ENCODE peak calls at places on chromosomes 4 and X, in six cellular contexts. One of them, this sample, is unnamed.
A peak's percentile ranks its signal among the peaks of the same experiment; 100 is the strongest.

GRCh38 chr4:45147866-45148265 is 421.5 kb upstream of the GNPDA2 start:
- DNase-seq in PC-3: peak; percentile 51
- DNase-seq in HCT116: no peak
- DNase-seq in hepatocyte: no peak
- DNase-seq in neural progenitor cell: no peak
- DNase-seq in MM.1S: no peak
- DNase-seq in this sample: peak; percentile 13

GRCh38 chrX:40933132-40934078 is 151.8 kb upstream of the USP9X start:
- DNase-seq in PC-3: peak; percentile 27
- DNase-seq in HCT116: no peak
- DNase-seq in hepatocyte: peak; percentile 44
- DNase-seq in neural progenitor cell: peak; percentile 3
- DNase-seq in MM.1S: no peak
- DNase-seq in this sample: peak; percentile 61

GRCh38 chr4:157040380-157040779 is 35.6 kb upstream of the GLRB start:
- DNase-seq in PC-3: no peak
- DNase-seq in HCT116: no peak
- DNase-seq in hepatocyte: no peak
- DNase-seq in neural progenitor cell: no peak
- DNase-seq in MM.1S: no peak
- DNase-seq in this sample: no peak

GRCh38 chr4:56671373-56671772 is 9.7 kb downstream of the HOPX start:
- DNase-seq in PC-3: no peak
- DNase-seq in HCT116: no peak
- DNase-seq in hepatocyte: no peak
- DNase-seq in neural progenitor cell: no peak
- DNase-seq in MM.1S: no peak
- DNase-seq in this sample: no peak

GRCh38 chr4:84666444-84666843 is 83.5 kb downstream of the CDS1 start:
- DNase-seq in PC-3: no peak
- DNase-seq in HCT116: no peak
- DNase-seq in hepatocyte: no peak
- DNase-seq in neural progenitor cell: no peak
- DNase-seq in MM.1S: no peak
- DNase-seq in this sample: no peak

GRCh38 chrX:25858273-25858880 is 279.8 kb upstream of the MAGEB18 start:
- DNase-seq in PC-3: no peak
- DNase-seq in HCT116: no peak
- DNase-seq in hepatocyte: no peak
- DNase-seq in neural progenitor cell: no peak
- DNase-seq in MM.1S: no peak
- DNase-seq in this sample: no peak

GRCh38 chr4:48300004-48300403 is 30.4 kb upstream of the TEC start:
- DNase-seq in PC-3: peak; percentile 22
- DNase-seq in HCT116: no peak
- DNase-seq in hepatocyte: no peak
- DNase-seq in neural progenitor cell: no peak
- DNase-seq in MM.1S: no peak
- DNase-seq in this sample: peak; percentile 54

GRCh38 chr4:118398226-118399090 is 45.7 kb upstream of the PRSS12 start:
- DNase-seq in PC-3: no peak
- DNase-seq in HCT116: no peak
- DNase-seq in hepatocyte: no peak
- DNase-seq in neural progenitor cell: no peak
- DNase-seq in MM.1S: peak; percentile 56
- DNase-seq in this sample: no peak

GRCh38 chr4:39893693-39894072 is 84.0 kb downstream of the PDS5A start:
- DNase-seq in PC-3: no peak
- DNase-seq in HCT116: no peak
- DNase-seq in hepatocyte: no peak
- DNase-seq in neural progenitor cell: no peak
- DNase-seq in MM.1S: no peak
- DNase-seq in this sample: no peak

GRCh38 chr4:150960818-150961217 is 54.3 kb downstream of the LRBA start:
- DNase-seq in PC-3: peak; percentile 55
- DNase-seq in HCT116: no peak
- DNase-seq in hepatocyte: peak; percentile 23
- DNase-seq in neural progenitor cell: peak; percentile 16
- DNase-seq in MM.1S: peak; percentile 33
- DNase-seq in this sample: peak; percentile 59

GRCh38 chr4:183422962-183423653 is 21.3 kb upstream of the CDKN2AIP start:
- DNase-seq in PC-3: peak; percentile 72
- DNase-seq in HCT116: no peak
- DNase-seq in hepatocyte: no peak
- DNase-seq in neural progenitor cell: no peak
- DNase-seq in MM.1S: no peak
- DNase-seq in this sample: peak; percentile 64

GRCh38 chrX:39855748-39856129 is 242.0 kb downstream of the BCOR start:
- DNase-seq in PC-3: peak; percentile 77
- DNase-seq in HCT116: peak; percentile 19
- DNase-seq in hepatocyte: peak; percentile 63
- DNase-seq in neural progenitor cell: no peak
- DNase-seq in MM.1S: peak; percentile 94
- DNase-seq in this sample: peak; percentile 62

GRCh38 chr4:7207791-7208231 is 15.5 kb downstream of the SORCS2 start:
- DNase-seq in PC-3: no peak
- DNase-seq in HCT116: no peak
- DNase-seq in hepatocyte: no peak
- DNase-seq in neural progenitor cell: no peak
- DNase-seq in MM.1S: no peak
- DNase-seq in this sample: peak; percentile 56

GRCh38 chr4:60562353-60562752 is 637.8 kb upstream of the ADGRL3 start:
- DNase-seq in PC-3: no peak
- DNase-seq in HCT116: no peak
- DNase-seq in hepatocyte: no peak
- DNase-seq in neural progenitor cell: peak; percentile 16
- DNase-seq in MM.1S: no peak
- DNase-seq in this sample: no peak

GRCh38 chrX:100408643-100409315 is 1.3 kb downstream of the PCDH19 start:
- DNase-seq in PC-3: no peak
- DNase-seq in HCT116: no peak
- DNase-seq in hepatocyte: peak; percentile 15
- DNase-seq in neural progenitor cell: peak; percentile 55
- DNase-seq in MM.1S: no peak
- DNase-seq in this sample: no peak

GRCh38 chrX:100407784-100408642 is 2.1 kb downstream of the PCDH19 start:
- DNase-seq in PC-3: no peak
- DNase-seq in HCT116: no peak
- DNase-seq in hepatocyte: no peak
- DNase-seq in neural progenitor cell: peak; percentile 21
- DNase-seq in MM.1S: no peak
- DNase-seq in this sample: no peak

GRCh38 chrX:100404851-100405250 is 5.2 kb downstream of the PCDH19 start:
- DNase-seq in PC-3: no peak
- DNase-seq in HCT116: no peak
- DNase-seq in hepatocyte: no peak
- DNase-seq in neural progenitor cell: no peak
- DNase-seq in MM.1S: no peak
- DNase-seq in this sample: no peak

GRCh38 chrX:100409316-100410082 is 574 bp downstream of the PCDH19 start:
- DNase-seq in PC-3: no peak
- DNase-seq in HCT116: no peak
- DNase-seq in hepatocyte: no peak
- DNase-seq in neural progenitor cell: peak; percentile 52
- DNase-seq in MM.1S: no peak
- DNase-seq in this sample: no peak

DNA sequence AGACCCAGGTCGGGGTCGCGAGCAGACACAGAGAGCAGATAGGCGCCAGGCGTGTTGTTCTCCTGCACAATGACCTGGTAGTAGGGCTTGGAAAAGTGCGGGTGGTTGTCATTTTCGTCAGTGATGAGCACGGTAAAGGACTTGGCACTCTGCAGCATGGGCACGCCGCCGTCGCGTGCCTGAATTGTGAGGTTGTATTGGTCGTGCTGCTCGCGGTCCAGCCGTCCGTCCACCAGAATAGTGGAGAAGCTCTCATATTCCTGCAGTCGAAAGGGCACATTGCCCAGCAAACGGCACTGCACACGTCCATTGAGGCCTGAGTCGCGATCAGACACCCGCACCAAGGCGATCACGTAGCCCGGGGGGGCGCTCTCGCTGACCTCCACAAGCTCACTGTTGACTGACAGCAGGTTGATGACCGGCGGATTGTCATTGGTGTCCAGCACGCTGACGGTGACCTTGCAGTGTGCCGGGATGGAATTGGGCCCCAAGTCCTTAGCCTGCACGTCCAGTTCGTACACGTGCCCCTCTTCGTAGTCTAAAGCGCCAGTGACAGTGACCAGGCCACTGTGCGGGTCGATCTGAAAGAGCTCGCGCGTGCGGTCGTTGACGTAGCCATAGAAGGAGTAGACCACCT is 2.8 kb downstream of the PCDH19 start:
- DNase-seq in PC-3: no peak
- DNase-seq in HCT116: no peak
- DNase-seq in hepatocyte: no peak
- DNase-seq in neural progenitor cell: no peak
- DNase-seq in MM.1S: no peak
- DNase-seq in this sample: no peak
- TF ChIP-seq EZH2 in PC-3: no peak
- TF ChIP-seq EZH2 in HCT116: no peak
- TF ChIP-seq EZH2 in hepatocyte: no peak
- TF ChIP-seq EZH2 in neural progenitor cell: no peak
- TF ChIP-seq EZH2 in MM.1S: no peak
- TF ChIP-seq EZH2 in this sample: no peak

GRCh38 chr4:97851115-97851514 is 292.2 kb downstream of the STPG2 start:
- DNase-seq in PC-3: no peak
- DNase-seq in HCT116: no peak
- DNase-seq in hepatocyte: no peak
- DNase-seq in neural progenitor cell: no peak
- DNase-seq in MM.1S: no peak
- DNase-seq in this sample: no peak
- H3K9me3 ChIP-seq in PC-3: no peaks in the 10 kb centered on the region
- H3K9me3 ChIP-seq in HCT116: no peaks in the 10 kb centered on the region
- H3K9me3 ChIP-seq in hepatocyte: no peaks in the 10 kb centered on the region
- H3K9me3 ChIP-seq in neural progenitor cell: no peaks in the 10 kb centered on the region
- H3K9me3 ChIP-seq in MM.1S: no peaks in the 10 kb centered on the region
- H3K9me3 ChIP-seq in this sample: peaks cover 7% of the 10 kb centered on the region

GRCh38 chrX:108341947-108342346 is 96.3 kb downstream of the COL4A6 start:
- DNase-seq in PC-3: no peak
- DNase-seq in HCT116: no peak
- DNase-seq in hepatocyte: no peak
- DNase-seq in neural progenitor cell: no peak
- DNase-seq in MM.1S: no peak
- DNase-seq in this sample: no peak
- TF ChIP-seq EZH2phosphoT487 in PC-3: no peak
- TF ChIP-seq EZH2phosphoT487 in HCT116: no peak
- TF ChIP-seq EZH2phosphoT487 in hepatocyte: no peak
- TF ChIP-seq EZH2phosphoT487 in neural progenitor cell: no peak
- TF ChIP-seq EZH2phosphoT487 in MM.1S: no peak
- TF ChIP-seq EZH2phosphoT487 in this sample: no peak

GRCh38 chr4:66972087-66972486 is 573.2 kb downstream of the CENPC start:
- DNase-seq in PC-3: peak; percentile 48
- DNase-seq in HCT116: no peak
- DNase-seq in hepatocyte: no peak
- DNase-seq in neural progenitor cell: no peak
- DNase-seq in MM.1S: no peak
- DNase-seq in this sample: no peak

GRCh38 chr4:66974665-66975064 is 570.6 kb downstream of the CENPC start:
- DNase-seq in PC-3: peak; percentile 82
- DNase-seq in HCT116: no peak
- DNase-seq in hepatocyte: no peak
- DNase-seq in neural progenitor cell: no peak
- DNase-seq in MM.1S: no peak
- DNase-seq in this sample: no peak
- TF ChIP-seq EZH2 in PC-3: no peak
- TF ChIP-seq EZH2 in HCT116: no peak
- TF ChIP-seq EZH2 in hepatocyte: no peak
- TF ChIP-seq EZH2 in neural progenitor cell: no peak
- TF ChIP-seq EZH2 in MM.1S: no peak
- TF ChIP-seq EZH2 in this sample: no peak

DNA sequence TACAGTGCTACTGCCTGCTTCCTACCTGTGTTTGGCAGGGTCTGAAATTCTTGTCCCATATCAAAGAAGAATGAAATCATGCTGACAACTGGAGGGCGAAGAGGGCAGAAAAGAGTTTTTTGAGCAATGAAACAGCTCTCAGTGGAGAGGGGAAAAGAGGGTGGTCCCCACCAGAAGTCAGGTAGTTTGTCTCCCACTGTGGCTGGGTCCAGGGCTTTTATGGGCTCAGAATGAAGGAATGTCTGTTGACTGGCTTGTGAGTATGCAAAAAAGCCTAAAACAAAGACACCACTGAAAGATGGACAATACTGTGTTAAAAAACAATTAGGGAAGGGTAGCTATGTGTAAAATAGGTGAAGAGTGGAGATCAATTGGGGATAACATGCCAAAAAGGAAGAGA is 115.0 kb downstream of the ADAM29 start:
- DNase-seq in PC-3: no peak
- DNase-seq in HCT116: no peak
- DNase-seq in hepatocyte: no peak
- DNase-seq in neural progenitor cell: no peak
- DNase-seq in MM.1S: no peak
- DNase-seq in this sample: no peak
- H3K9me3 ChIP-seq in PC-3: no peaks in the 10 kb centered on the region
- H3K9me3 ChIP-seq in HCT116: no peaks in the 10 kb centered on the region
- H3K9me3 ChIP-seq in hepatocyte: no peaks in the 10 kb centered on the region
- H3K9me3 ChIP-seq in neural progenitor cell: no peaks in the 10 kb centered on the region
- H3K9me3 ChIP-seq in MM.1S: no peaks in the 10 kb centered on the region
- H3K9me3 ChIP-seq in this sample: no peaks in the 10 kb centered on the region

GRCh38 chr4:37439809-37440518 is 195.4 kb downstream of the NWD2 start:
- DNase-seq in PC-3: no peak
- DNase-seq in HCT116: no peak
- DNase-seq in hepatocyte: peak; percentile 25
- DNase-seq in neural progenitor cell: no peak
- DNase-seq in MM.1S: no peak
- DNase-seq in this sample: no peak
- TF ChIP-seq EZH2phosphoT487 in PC-3: no peak
- TF ChIP-seq EZH2phosphoT487 in HCT116: no peak
- TF ChIP-seq EZH2phosphoT487 in hepatocyte: no peak
- TF ChIP-seq EZH2phosphoT487 in neural progenitor cell: no peak
- TF ChIP-seq EZH2phosphoT487 in MM.1S: no peak
- TF ChIP-seq EZH2phosphoT487 in this sample: no peak

DNA sequence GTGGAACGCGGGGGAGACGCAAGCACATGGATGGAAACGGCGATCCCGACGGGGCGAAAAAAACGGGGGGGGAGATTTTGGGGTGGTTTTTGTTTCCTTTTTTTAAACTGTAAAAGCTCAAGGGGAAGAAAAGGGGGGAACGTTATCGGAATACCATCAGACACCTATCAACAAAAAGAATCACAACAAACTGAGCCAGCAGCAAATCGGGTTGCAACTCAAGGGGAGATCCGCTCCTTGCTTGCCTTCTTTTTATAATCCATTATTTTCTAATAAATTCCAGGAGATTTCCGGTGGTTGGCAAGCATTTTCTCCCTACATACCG is 603 bp downstream of the MAML3 start:
- DNase-seq in PC-3: no peak
- DNase-seq in HCT116: no peak
- DNase-seq in hepatocyte: no peak
- DNase-seq in neural progenitor cell: no peak
- DNase-seq in MM.1S: no peak
- DNase-seq in this sample: no peak
- TF ChIP-seq EZH2 in PC-3: no peak
- TF ChIP-seq EZH2 in HCT116: no peak
- TF ChIP-seq EZH2 in hepatocyte: no peak
- TF ChIP-seq EZH2 in neural progenitor cell: no peak
- TF ChIP-seq EZH2 in MM.1S: no peak
- TF ChIP-seq EZH2 in this sample: no peak

DNA sequence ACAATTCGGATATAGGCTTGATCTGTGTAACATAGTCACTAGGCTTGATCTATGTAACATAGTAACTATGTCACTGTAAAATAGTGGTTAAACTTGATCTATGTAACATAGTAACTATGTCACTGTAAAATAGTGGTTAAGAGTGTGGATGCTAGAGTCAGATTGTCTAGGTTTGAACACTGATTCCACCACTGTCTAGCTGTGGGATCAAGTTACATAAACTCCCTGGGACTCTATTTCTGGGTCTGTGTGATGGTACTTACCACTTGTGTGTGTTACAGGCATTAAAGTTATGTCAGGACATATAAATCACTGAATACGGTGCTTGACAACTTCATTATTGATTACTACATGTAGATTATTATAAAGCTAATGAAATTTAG is 9.6 kb upstream of the CCNG2 start:
- DNase-seq in PC-3: peak; percentile 15
- DNase-seq in HCT116: no peak
- DNase-seq in hepatocyte: no peak
- DNase-seq in neural progenitor cell: no peak
- DNase-seq in MM.1S: no peak
- DNase-seq in this sample: no peak
- H3K9me3 ChIP-seq in PC-3: no peaks in the 10 kb centered on the region
- H3K9me3 ChIP-seq in HCT116: no peaks in the 10 kb centered on the region
- H3K9me3 ChIP-seq in hepatocyte: no peaks in the 10 kb centered on the region
- H3K9me3 ChIP-seq in neural progenitor cell: no peaks in the 10 kb centered on the region
- H3K9me3 ChIP-seq in MM.1S: no peaks in the 10 kb centered on the region
- H3K9me3 ChIP-seq in this sample: no peaks in the 10 kb centered on the region